ENCODE peak calls at places on chromosomes 11 and 22, in eight cellular contexts. One of them, this sample, is unnamed.

GRCh38 chr22:31141551-31141950 is 1.2 kb upstream of the PLA2G3 start:
- DNase-seq in AG04450: no peak
- DNase-seq in CD8-positive, alpha-beta memory T cell: no peak
- DNase-seq in iris pigment epithelial cell: no peak
- DNase-seq in activated CD4-positive, CD25-positive, alpha-beta regulatory T cell: no peak
- DNase-seq in Right ventricle myocardium superior: no peak
- DNase-seq in GM04504: no peak
- DNase-seq in naive thymus-derived CD8-positive, alpha-beta T cell: no peak
- DNase-seq in this sample: no peak

GRCh38 chr11:5366856-5367255 is 15.5 kb downstream of the OR51B6 start:
- DNase-seq in activated CD4-positive, CD25-positive, alpha-beta regulatory T cell: no peak
- DNase-seq in iris pigment epithelial cell: no peak
- DNase-seq in AG04450: no peak
- DNase-seq in GM04504: no peak
- DNase-seq in naive thymus-derived CD8-positive, alpha-beta T cell: no peak
- DNase-seq in Right ventricle myocardium superior: no peak
- DNase-seq in CD8-positive, alpha-beta memory T cell: no peak
- DNase-seq in this sample: no peak

GRCh38 chr11:128345316-128345715 is 242.0 kb downstream of the ETS1 start:
- DNase-seq in CD8-positive, alpha-beta memory T cell: peak
- DNase-seq in GM04504: no peak
- DNase-seq in Right ventricle myocardium superior: no peak
- DNase-seq in activated CD4-positive, CD25-positive, alpha-beta regulatory T cell: no peak
- DNase-seq in iris pigment epithelial cell: no peak
- DNase-seq in naive thymus-derived CD8-positive, alpha-beta T cell: no peak
- DNase-seq in AG04450: no peak
- DNase-seq in this sample: no peak

GRCh38 chr22:41524809-41525449 is 19.3 kb downstream of the POLR3H start:
- DNase-seq in activated CD4-positive, CD25-positive, alpha-beta regulatory T cell: peak
- DNase-seq in naive thymus-derived CD8-positive, alpha-beta T cell: peak
- DNase-seq in CD8-positive, alpha-beta memory T cell: peak
- DNase-seq in AG04450: no peak
- DNase-seq in iris pigment epithelial cell: peak
- DNase-seq in GM04504: no peak
- DNase-seq in Right ventricle myocardium superior: no peak
- DNase-seq in this sample: no peak

GRCh38 chr11:72471005-72471898 is 36.9 kb upstream of the CLPB start:
- DNase-seq in GM04504: peak
- DNase-seq in CD8-positive, alpha-beta memory T cell: peak
- DNase-seq in Right ventricle myocardium superior: peak
- DNase-seq in activated CD4-positive, CD25-positive, alpha-beta regulatory T cell: peak
- DNase-seq in iris pigment epithelial cell: peak
- DNase-seq in AG04450: peak
- DNase-seq in naive thymus-derived CD8-positive, alpha-beta T cell: peak
- DNase-seq in this sample: peak

GRCh38 chr11:2998073-2998850 is 6.1 kb upstream of the NAP1L4 start:
- DNase-seq in iris pigment epithelial cell: no peak
- DNase-seq in AG04450: no peak
- DNase-seq in CD8-positive, alpha-beta memory T cell: no peak
- DNase-seq in GM04504: no peak
- DNase-seq in activated CD4-positive, CD25-positive, alpha-beta regulatory T cell: no peak
- DNase-seq in Right ventricle myocardium superior: no peak
- DNase-seq in naive thymus-derived CD8-positive, alpha-beta T cell: no peak
- DNase-seq in this sample: no peak

GRCh38 chr22:37418627-37419369 is 8.5 kb downstream of the ELFN2 start:
- DNase-seq in GM04504: no peak
- DNase-seq in iris pigment epithelial cell: no peak
- DNase-seq in naive thymus-derived CD8-positive, alpha-beta T cell: no peak
- DNase-seq in CD8-positive, alpha-beta memory T cell: no peak
- DNase-seq in AG04450: no peak
- DNase-seq in activated CD4-positive, CD25-positive, alpha-beta regulatory T cell: no peak
- DNase-seq in Right ventricle myocardium superior: no peak
- DNase-seq in this sample: no peak

GRCh38 chr22:48257690-48258065 is 1495.2 kb downstream of the TBC1D22A start:
- DNase-seq in Right ventricle myocardium superior: no peak
- DNase-seq in CD8-positive, alpha-beta memory T cell: no peak
- DNase-seq in GM04504: no peak
- DNase-seq in activated CD4-positive, CD25-positive, alpha-beta regulatory T cell: no peak
- DNase-seq in naive thymus-derived CD8-positive, alpha-beta T cell: no peak
- DNase-seq in iris pigment epithelial cell: no peak
- DNase-seq in AG04450: no peak
- DNase-seq in this sample: no peak

GRCh38 chr11:67373916-67374570 is 645 bp upstream of the CLCF1 start:
- DNase-seq in activated CD4-positive, CD25-positive, alpha-beta regulatory T cell: no peak
- DNase-seq in Right ventricle myocardium superior: peak
- DNase-seq in CD8-positive, alpha-beta memory T cell: peak
- DNase-seq in GM04504: peak
- DNase-seq in iris pigment epithelial cell: peak
- DNase-seq in naive thymus-derived CD8-positive, alpha-beta T cell: no peak
- DNase-seq in AG04450: peak
- DNase-seq in this sample: peak